ENCODE peak calls at places on chromosomes 4 and X, in nine cellular contexts. T is Peyer's patch, U is stomach, P is K562, B is GM12878, C is ovary, M is A549, W is H1, K is lower leg skin. V is an unnamed sample.

GRCh38 chr4:110270492-110271197 is 72.2 kb upstream of the ELOVL6 start:
- DNase-seq in T (no peak), C (no peak), B (no peak), M (no peak), K (no peak), P (no peak), U (no peak), W (no peak), V (no peak)

GRCh38 chrX:54208531-54208930 is 25.5 kb upstream of the FAM120C start:
- DNase-seq in T (no peak), M (no peak), W (no peak), B (no peak), U (no peak), K (no peak), C (no peak), P (no peak), V (no peak)

GRCh38 chr4:158513246-158513645 is 8.4 kb upstream of the RXFP1 start:
- DNase-seq in K (no peak), C (no peak), W (no peak), T (no peak), B (no peak), P (no peak), M (no peak), U (no peak), V (no peak)

GRCh38 chrX:17067534-17067933 is 121.1 kb downstream of the REPS2 start:
- DNase-seq in W (no peak), T (no peak), C (no peak), U (no peak), P (no peak), M (no peak), K (no peak), B (no peak), V (no peak)

GRCh38 chr4:92387459-92388069 is 83.8 kb downstream of the GRID2 start:
- DNase-seq in C (no peak), T (no peak), W (no peak), B (peak; percentile 4), M (peak; percentile 6), U (no peak), K (no peak), P (peak; percentile 3), V (peak; percentile 17)

GRCh38 chr4:137896221-137896737 is 345.9 kb downstream of the SLC7A11 start:
- DNase-seq in B (no peak), U (no peak), T (no peak), K (no peak), W (no peak), P (no peak), M (no peak), C (no peak), V (no peak)

GRCh38 chr4:955931-956381 is 17.4 kb downstream of the DGKQ start:
- DNase-seq in C (no peak), P (no peak), T (no peak), B (no peak), U (no peak), W (no peak), K (peak; percentile 82), M (no peak), V (no peak)

GRCh38 chr4:93080316-93080715 is 748.2 kb upstream of the ATOH1 start:
- DNase-seq in W (no peak), M (no peak), U (no peak), P (no peak), T (no peak), C (no peak), K (no peak), B (no peak), V (no peak)

GRCh38 chrX:77003956-77004355 is 443.2 kb upstream of the FGF16 start:
- DNase-seq in K (no peak), B (no peak), U (no peak), M (no peak), W (no peak), T (no peak), C (no peak), P (no peak), V (no peak)

GRCh38 chr4:46388860-46389259 is 1.1 kb downstream of the GABRA2 start:
- DNase-seq in T (no peak), K (no peak), U (no peak), W (peak; percentile 43), C (no peak), B (no peak), M (no peak), P (no peak), V (no peak)

GRCh38 chr4:108107116-108107515 is 61.6 kb downstream of the LEF1 start:
- DNase-seq in C (no peak), B (no peak), K (no peak), P (no peak), M (no peak), U (no peak), W (no peak), T (no peak), V (no peak)
- H3K4me3 ChIP-seq in C (no peak overlapping the region), B (no peak overlapping the region), K (no peak overlapping the region), P (no peak overlapping the region), M (no peak overlapping the region), U (no peak overlapping the region), W (no peak overlapping the region), T (no peak overlapping the region), V (no peak overlapping the region)

DNA sequence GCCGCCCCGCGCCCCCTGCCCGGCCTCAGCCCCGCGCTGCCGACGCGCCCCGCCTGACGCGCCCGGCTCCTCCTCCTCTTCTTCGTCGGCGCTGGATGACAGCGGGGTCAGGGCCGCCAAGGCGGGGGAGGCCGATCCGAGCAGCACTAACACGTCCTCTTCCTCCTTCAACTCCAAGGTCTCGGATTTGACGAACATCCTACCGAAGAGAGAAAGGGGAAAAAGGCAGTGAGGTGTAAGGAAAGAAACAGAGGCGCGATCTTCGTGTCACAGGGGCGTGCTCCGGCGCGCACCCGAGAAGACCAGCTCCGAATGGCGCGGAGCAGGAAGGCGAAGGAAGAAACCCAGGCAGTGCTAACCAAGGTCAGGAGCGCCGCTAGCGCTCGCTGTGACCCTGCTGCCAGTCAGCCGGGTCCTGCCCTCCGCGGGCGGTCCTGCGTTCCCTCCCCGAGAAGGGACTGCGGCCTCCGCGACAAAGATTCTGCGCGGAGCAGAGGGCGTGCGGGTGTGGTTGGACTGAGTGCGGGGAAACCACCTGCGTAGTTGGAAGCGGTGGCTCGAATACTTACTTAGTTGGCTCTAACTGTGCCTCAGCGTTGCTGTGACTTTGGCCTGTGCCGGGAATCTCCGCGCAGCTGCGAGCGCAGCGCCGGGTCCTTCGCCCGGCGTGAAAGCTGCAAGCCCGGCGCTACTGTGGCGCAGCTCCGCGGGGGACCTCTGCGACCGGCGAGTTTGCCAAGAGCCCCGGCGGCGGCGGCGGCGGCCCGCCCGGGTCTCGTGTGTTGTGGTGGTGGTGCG is 503 bp downstream of the NEUROG2 start:
- DNase-seq in U (no peak), P (peak; percentile 32), W (peak; percentile 79), B (no peak), M (no peak), K (peak; percentile 83), T (no peak), C (no peak), V (peak; percentile 30)
- TF ChIP-seq POLR2A in U (no peak), P (no peak), W (no peak), B (peak; percentile 68), M (no peak), K (no peak), T (no peak), C (no peak), V (no peak)

DNA sequence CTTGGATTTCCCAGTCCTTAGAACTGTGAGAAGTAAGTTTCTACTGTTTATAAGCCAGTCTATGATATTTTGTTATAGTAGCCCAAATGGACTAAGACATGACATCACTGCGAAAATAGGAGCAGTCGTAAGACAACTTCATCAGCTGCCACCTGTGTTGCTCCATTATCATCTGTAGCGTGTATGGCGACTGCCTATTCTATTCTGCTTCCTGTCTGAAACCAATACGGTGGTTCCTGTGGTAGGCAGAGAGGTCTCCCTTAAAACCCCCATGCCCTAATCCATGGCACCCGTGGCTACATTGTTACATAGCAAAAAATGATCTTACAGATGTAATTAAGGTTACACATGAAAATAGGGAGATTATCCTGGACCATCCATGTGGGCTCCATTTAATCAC is 105.4 kb upstream of the FAT1 start:
- DNase-seq in P (no peak), U (no peak), K (no peak), W (no peak), M (no peak), B (no peak), T (no peak), C (no peak), V (no peak)
- H3K4me3 ChIP-seq in P (no peak overlapping the region), U (no peak overlapping the region), K (no peak overlapping the region), W (no peak overlapping the region), M (no peak overlapping the region), B (no peak overlapping the region), T (no peak overlapping the region), C (no peak overlapping the region), V (no peak overlapping the region)

GRCh38 chr4:186839122-186840037 is 115.7 kb upstream of the FAT1 start:
- DNase-seq in T (no peak), B (no peak), M (no peak), K (no peak), C (peak; percentile 50), W (no peak), U (no peak), P (peak; percentile 55), V (peak; percentile 16)

GRCh38 chr4:186844059-186844681 is 120.5 kb upstream of the FAT1 start:
- DNase-seq in M (no peak), W (no peak), C (no peak), T (no peak), K (no peak), U (no peak), P (peak; percentile 31), B (no peak), V (peak; percentile 31)

GRCh38 chr4:186838295-186838694 is 114.6 kb upstream of the FAT1 start:
- DNase-seq in M (no peak), T (no peak), U (no peak), P (no peak), W (no peak), C (no peak), B (no peak), K (no peak), V (no peak)

GRCh38 chr4:186840222-186840701 is 116.6 kb upstream of the FAT1 start:
- DNase-seq in W (no peak), C (peak; percentile 73), T (no peak), M (no peak), U (no peak), P (peak; percentile 56), K (no peak), B (no peak), V (peak; percentile 42)

DNA sequence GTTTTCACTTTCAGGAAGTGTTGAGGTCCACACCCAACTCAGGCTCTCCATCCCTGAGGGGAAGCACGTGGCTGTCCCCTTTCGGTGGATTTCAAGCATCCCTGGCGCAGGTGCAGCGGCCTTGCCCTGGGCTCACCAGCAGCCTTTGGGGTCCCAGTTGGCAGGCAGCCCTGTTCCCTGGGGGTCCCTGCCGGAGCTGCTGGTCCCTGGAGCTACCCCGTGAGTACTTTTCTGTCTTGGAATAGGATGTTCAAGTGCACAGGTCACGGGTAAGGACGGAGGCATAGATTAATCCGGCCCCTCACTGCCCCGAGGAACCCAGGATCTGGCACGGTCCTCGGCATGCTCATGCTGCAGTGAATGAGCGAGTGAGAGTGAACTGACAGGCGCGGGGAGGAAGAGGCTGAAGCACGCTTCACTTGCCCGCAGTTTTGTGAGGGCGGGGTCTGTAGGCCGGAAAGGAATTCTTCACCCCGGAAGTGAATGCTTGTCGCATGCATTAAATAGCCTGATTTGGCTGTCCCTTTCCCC is 117.2 kb upstream of the FAT1 start:
- DNase-seq in U (no peak), W (no peak), K (no peak), B (no peak), T (no peak), M (no peak), C (peak; percentile 26), P (peak; percentile 38), V (peak; percentile 38)
- TF ChIP-seq POLR2A in U (no peak), W (no peak), K (no peak), B (no peak), T (no peak), M (no peak), C (no peak), P (no peak), V (no peak)